ENCODE peak calls at places on chromosomes 2 and 18, in ten cellular contexts. P is spleen, I is hypothalamus, S is kidney tubule cell, M is coronary artery, U is epithelial cell of esophagus, D is GM04503, X is endothelial cell, F is IMR-90, H is NCI-H446 treated with DMSO at 0.1 percent for 48 hours. J is an unnamed sample.

GRCh38 chr2:15797231-15797945 is 143.0 kb upstream of the MYCN start:
- DNase-seq in P (peak; percentile 59), I (no peak), S (peak; percentile 23), M (no peak), U (no peak), D (no peak), X (no peak), F (no peak), H (no peak), J (no peak)

GRCh38 chr2:182867411-182868048 is 1.1 kb upstream of the FRZB start:
- DNase-seq in P (no peak), I (no peak), S (no peak), M (no peak), U (no peak), D (no peak), X (no peak), F (no peak), H (no peak), J (no peak)

GRCh38 chr2:217459675-217460405 is 543.0 kb downstream of the TNS1 start:
- DNase-seq in P (no peak), I (no peak), S (peak; percentile 3), M (no peak), U (no peak), D (no peak), X (no peak), F (peak; percentile 55), H (peak; percentile 42), J (no peak)

GRCh38 chr2:130382313-130382917 is 26.6 kb downstream of the PTPN18 start:
- DNase-seq in P (no peak), I (no peak), S (no peak), M (no peak), U (no peak), D (no peak), X (no peak), F (no peak), H (no peak), J (no peak)

GRCh38 chr2:105125428-105125827 is 87.6 kb downstream of the MRPS9 start:
- DNase-seq in P (peak; percentile 19), I (no peak), S (no peak), M (no peak), U (no peak), D (no peak), X (no peak), F (no peak), H (no peak), J (no peak)

GRCh38 chr2:113890253-113891235 is 655 bp downstream of the ACTR3 start:
- DNase-seq in P (peak; percentile 93), I (peak; percentile 41), S (peak; percentile 89), M (peak; percentile 87), U (peak; percentile 77), D (peak; percentile 29), X (peak; percentile 60), F (peak; percentile 80), H (no peak), J (no peak)

GRCh38 chr2:107809835-107810234 is 16.9 kb upstream of the RGPD4 start:
- DNase-seq in P (no peak), I (no peak), S (no peak), M (no peak), U (no peak), D (no peak), X (no peak), F (no peak), H (no peak), J (no peak)

GRCh38 chr2:88018969-88019368 is 2.6 kb upstream of the RNU2-63P start:
- DNase-seq in P (no peak), I (no peak), S (no peak), M (no peak), U (no peak), D (no peak), X (no peak), F (no peak), H (no peak), J (no peak)

GRCh38 chr2:174344716-174345472 is 10.1 kb downstream of the SP9 start:
- DNase-seq in P (no peak), I (no peak), S (peak; percentile 67), M (no peak), U (peak; percentile 76), D (no peak), X (no peak), F (peak; percentile 63), H (peak; percentile 22), J (no peak)

GRCh38 chr18:57970356-57971095 is 73.5 kb upstream of the NEDD4L start:
- DNase-seq in P (no peak), I (no peak), S (peak; percentile 4), M (no peak), U (no peak), D (no peak), X (peak; percentile 10), F (no peak), H (no peak), J (no peak)

GRCh38 chr2:40371525-40372277 is 80.2 kb downstream of the SLC8A1 start:
- DNase-seq in P (no peak), I (no peak), S (peak; percentile 61), M (no peak), U (peak; percentile 56), D (peak; percentile 69), X (peak; percentile 11), F (peak; percentile 90), H (no peak), J (peak; percentile 59)

GRCh38 chr2:180291060-180291459 is 284.0 kb upstream of the CWC22 start:
- DNase-seq in P (no peak), I (no peak), S (peak; percentile 17), M (no peak), U (peak; percentile 92), D (peak; percentile 39), X (no peak), F (peak; percentile 60), H (peak; percentile 39), J (no peak)

GRCh38 chr2:94871226-94872087 is at the start of gene TEKT4:
- DNase-seq in P (peak; percentile 68), I (no peak), S (peak; percentile 78), M (no peak), U (no peak), D (no peak), X (peak; percentile 47), F (no peak), H (no peak), J (no peak)

GRCh38 chr2:18357537-18357936 is 202.9 kb downstream of the RDH14 start:
- DNase-seq in P (no peak), I (no peak), S (no peak), M (no peak), U (no peak), D (no peak), X (no peak), F (no peak), H (no peak), J (no peak)

GRCh38 chr2:239223330-239224248 is 177.2 kb downstream of the HDAC4 start:
- DNase-seq in P (no peak), I (no peak), S (no peak), M (peak; percentile 79), U (no peak), D (peak; percentile 67), X (no peak), F (peak; percentile 53), H (no peak), J (no peak)

GRCh38 chr2:41936751-41937463 is 110.9 kb upstream of the PKDCC start:
- DNase-seq in P (no peak), I (no peak), S (no peak), M (no peak), U (no peak), D (no peak), X (no peak), F (no peak), H (no peak), J (no peak)

GRCh38 chr2:118635891-118636290 is 211.6 kb downstream of the EN1 start:
- DNase-seq in P (no peak), I (no peak), S (no peak), M (no peak), U (no peak), D (no peak), X (no peak), F (no peak), H (no peak), J (no peak)

GRCh38 chr2:230708204-230708603 is 4.4 kb upstream of the CAB39 start:
- DNase-seq in P (no peak), I (no peak), S (peak; percentile 32), M (no peak), U (no peak), D (no peak), X (no peak), F (no peak), H (no peak), J (no peak)

GRCh38 chr2:221124542-221125235 is 447.4 kb downstream of the EPHA4 start:
- DNase-seq in P (no peak), I (no peak), S (no peak), M (no peak), U (peak; percentile 98), D (no peak), X (no peak), F (no peak), H (peak; percentile 91), J (no peak)